ENCODE peak calls at places on chromosomes 2 and 18, in eight cellular contexts. One of them, this sample, is unnamed.

GRCh38 chr2:219916261-219916660 is 288.8 kb downstream of the SLC4A3 start:
- DNase-seq in H7: no peak
- DNase-seq in body of pancreas: no peak
- DNase-seq in mesothelial cell of epicardium: no peak
- DNase-seq in T follicular helper cell: no peak
- DNase-seq in EL: no peak
- DNase-seq in activated CD8-positive, alpha-beta memory T cell treated with anti-CD3 and anti-CD28 coated beads for 24 hours: no peak
- DNase-seq in lower lobe of right lung: no peak
- DNase-seq in this sample: no peak

GRCh38 chr2:26942543-26943295 is 27.7 kb upstream of the MAPRE3 start:
- DNase-seq in H7: peak; percentile 95
- DNase-seq in body of pancreas: peak; percentile 77
- DNase-seq in mesothelial cell of epicardium: peak; percentile 58
- DNase-seq in T follicular helper cell: peak; percentile 42
- DNase-seq in EL: peak; percentile 54
- DNase-seq in activated CD8-positive, alpha-beta memory T cell treated with anti-CD3 and anti-CD28 coated beads for 24 hours: peak; percentile 87
- DNase-seq in lower lobe of right lung: peak; percentile 76
- DNase-seq in this sample: peak; percentile 78

GRCh38 chr18:25298853-25299274 is 53.1 kb downstream of the ZNF521 start:
- DNase-seq in H7: no peak
- DNase-seq in body of pancreas: no peak
- DNase-seq in mesothelial cell of epicardium: no peak
- DNase-seq in T follicular helper cell: no peak
- DNase-seq in EL: peak; percentile 85
- DNase-seq in activated CD8-positive, alpha-beta memory T cell treated with anti-CD3 and anti-CD28 coated beads for 24 hours: no peak
- DNase-seq in lower lobe of right lung: no peak
- DNase-seq in this sample: no peak

GRCh38 chr2:229870903-229871650 is 50.7 kb downstream of the TRIP12 start:
- DNase-seq in H7: no peak
- DNase-seq in body of pancreas: no peak
- DNase-seq in mesothelial cell of epicardium: no peak
- DNase-seq in T follicular helper cell: no peak
- DNase-seq in EL: peak; percentile 70
- DNase-seq in activated CD8-positive, alpha-beta memory T cell treated with anti-CD3 and anti-CD28 coated beads for 24 hours: no peak
- DNase-seq in lower lobe of right lung: no peak
- DNase-seq in this sample: no peak

GRCh38 chr2:119941981-119942513 is 70.8 kb upstream of the EPB41L5 start:
- DNase-seq in H7: no peak
- DNase-seq in body of pancreas: no peak
- DNase-seq in mesothelial cell of epicardium: no peak
- DNase-seq in T follicular helper cell: no peak
- DNase-seq in EL: no peak
- DNase-seq in activated CD8-positive, alpha-beta memory T cell treated with anti-CD3 and anti-CD28 coated beads for 24 hours: no peak
- DNase-seq in lower lobe of right lung: no peak
- DNase-seq in this sample: no peak

GRCh38 chr2:191183516-191183915 is 32.7 kb upstream of the STAT4 start:
- DNase-seq in H7: no peak
- DNase-seq in body of pancreas: no peak
- DNase-seq in mesothelial cell of epicardium: no peak
- DNase-seq in T follicular helper cell: no peak
- DNase-seq in EL: no peak
- DNase-seq in activated CD8-positive, alpha-beta memory T cell treated with anti-CD3 and anti-CD28 coated beads for 24 hours: no peak
- DNase-seq in lower lobe of right lung: no peak
- DNase-seq in this sample: no peak

GRCh38 chr18:33051397-33051796 is 278.6 kb upstream of the KLHL14 start:
- DNase-seq in H7: no peak
- DNase-seq in body of pancreas: peak; percentile 36
- DNase-seq in mesothelial cell of epicardium: no peak
- DNase-seq in T follicular helper cell: no peak
- DNase-seq in EL: no peak
- DNase-seq in activated CD8-positive, alpha-beta memory T cell treated with anti-CD3 and anti-CD28 coated beads for 24 hours: no peak
- DNase-seq in lower lobe of right lung: no peak
- DNase-seq in this sample: no peak

GRCh38 chr2:31945572-31945935 is 65.3 kb downstream of the MEMO1 start:
- DNase-seq in H7: no peak
- DNase-seq in body of pancreas: no peak
- DNase-seq in mesothelial cell of epicardium: no peak
- DNase-seq in T follicular helper cell: no peak
- DNase-seq in EL: peak; percentile 43
- DNase-seq in activated CD8-positive, alpha-beta memory T cell treated with anti-CD3 and anti-CD28 coated beads for 24 hours: no peak
- DNase-seq in lower lobe of right lung: no peak
- DNase-seq in this sample: no peak

GRCh38 chr2:70922591-70923234 is 13.0 kb upstream of the ATP6V1B1 start:
- DNase-seq in H7: peak; percentile 74
- DNase-seq in body of pancreas: no peak
- DNase-seq in mesothelial cell of epicardium: no peak
- DNase-seq in T follicular helper cell: no peak
- DNase-seq in EL: no peak
- DNase-seq in activated CD8-positive, alpha-beta memory T cell treated with anti-CD3 and anti-CD28 coated beads for 24 hours: peak; percentile 44
- DNase-seq in lower lobe of right lung: no peak
- DNase-seq in this sample: no peak

GRCh38 chr18:72830109-72830508 is 37.7 kb downstream of the NETO1 start:
- DNase-seq in H7: peak; percentile 31
- DNase-seq in body of pancreas: peak; percentile 13
- DNase-seq in mesothelial cell of epicardium: no peak
- DNase-seq in T follicular helper cell: no peak
- DNase-seq in EL: no peak
- DNase-seq in activated CD8-positive, alpha-beta memory T cell treated with anti-CD3 and anti-CD28 coated beads for 24 hours: no peak
- DNase-seq in lower lobe of right lung: no peak
- DNase-seq in this sample: no peak

GRCh38 chr2:20215183-20216040 is 9.5 kb downstream of the SDC1 start:
- DNase-seq in H7: no peak
- DNase-seq in body of pancreas: no peak
- DNase-seq in mesothelial cell of epicardium: no peak
- DNase-seq in T follicular helper cell: no peak
- DNase-seq in EL: no peak
- DNase-seq in activated CD8-positive, alpha-beta memory T cell treated with anti-CD3 and anti-CD28 coated beads for 24 hours: no peak
- DNase-seq in lower lobe of right lung: no peak
- DNase-seq in this sample: no peak

GRCh38 chr2:73112026-73112912 is 479 bp downstream of the RAB11FIP5 start:
- DNase-seq in H7: peak; percentile 77
- DNase-seq in body of pancreas: peak; percentile 51
- DNase-seq in mesothelial cell of epicardium: no peak
- DNase-seq in T follicular helper cell: peak; percentile 1
- DNase-seq in EL: peak; percentile 49
- DNase-seq in activated CD8-positive, alpha-beta memory T cell treated with anti-CD3 and anti-CD28 coated beads for 24 hours: no peak
- DNase-seq in lower lobe of right lung: peak; percentile 60
- DNase-seq in this sample: peak; percentile 83

GRCh38 chr18:45910405-45911023 is 56.6 kb downstream of the EPG5 start:
- DNase-seq in H7: peak; percentile 81
- DNase-seq in body of pancreas: peak; percentile 59
- DNase-seq in mesothelial cell of epicardium: no peak
- DNase-seq in T follicular helper cell: peak; percentile 49
- DNase-seq in EL: peak; percentile 31
- DNase-seq in activated CD8-positive, alpha-beta memory T cell treated with anti-CD3 and anti-CD28 coated beads for 24 hours: peak; percentile 81
- DNase-seq in lower lobe of right lung: peak; percentile 52
- DNase-seq in this sample: no peak

GRCh38 chr2:232325324-232326273 is 53.0 kb upstream of the ALPP start:
- DNase-seq in H7: peak; percentile 80
- DNase-seq in body of pancreas: peak; percentile 74
- DNase-seq in mesothelial cell of epicardium: peak; percentile 57
- DNase-seq in T follicular helper cell: peak; percentile 34
- DNase-seq in EL: peak; percentile 42
- DNase-seq in activated CD8-positive, alpha-beta memory T cell treated with anti-CD3 and anti-CD28 coated beads for 24 hours: peak; percentile 81
- DNase-seq in lower lobe of right lung: peak; percentile 75
- DNase-seq in this sample: peak; percentile 63

GRCh38 chr18:35635171-35635570 is 53.6 kb downstream of the GALNT1 start:
- DNase-seq in H7: no peak
- DNase-seq in body of pancreas: no peak
- DNase-seq in mesothelial cell of epicardium: no peak
- DNase-seq in T follicular helper cell: no peak
- DNase-seq in EL: peak; percentile 74
- DNase-seq in activated CD8-positive, alpha-beta memory T cell treated with anti-CD3 and anti-CD28 coated beads for 24 hours: no peak
- DNase-seq in lower lobe of right lung: no peak
- DNase-seq in this sample: no peak

GRCh38 chr2:219125225-219125885 is 35.3 kb downstream of the NHEJ1 start:
- DNase-seq in H7: no peak
- DNase-seq in body of pancreas: no peak
- DNase-seq in mesothelial cell of epicardium: no peak
- DNase-seq in T follicular helper cell: no peak
- DNase-seq in EL: peak; percentile 89
- DNase-seq in activated CD8-positive, alpha-beta memory T cell treated with anti-CD3 and anti-CD28 coated beads for 24 hours: no peak
- DNase-seq in lower lobe of right lung: peak; percentile 81
- DNase-seq in this sample: no peak

GRCh38 chr18:56711706-56712445 is 60.7 kb downstream of the WDR7 start:
- DNase-seq in H7: no peak
- DNase-seq in body of pancreas: no peak
- DNase-seq in mesothelial cell of epicardium: no peak
- DNase-seq in T follicular helper cell: no peak
- DNase-seq in EL: no peak
- DNase-seq in activated CD8-positive, alpha-beta memory T cell treated with anti-CD3 and anti-CD28 coated beads for 24 hours: no peak
- DNase-seq in lower lobe of right lung: no peak
- DNase-seq in this sample: no peak

GRCh38 chr2:126725580-126725979 is 69.6 kb downstream of the GYPC start:
- DNase-seq in H7: no peak
- DNase-seq in body of pancreas: no peak
- DNase-seq in mesothelial cell of epicardium: no peak
- DNase-seq in T follicular helper cell: no peak
- DNase-seq in EL: no peak
- DNase-seq in activated CD8-positive, alpha-beta memory T cell treated with anti-CD3 and anti-CD28 coated beads for 24 hours: no peak
- DNase-seq in lower lobe of right lung: no peak
- DNase-seq in this sample: no peak

GRCh38 chr2:23495661-23496114 is 110.7 kb downstream of the KLHL29 start:
- DNase-seq in H7: peak; percentile 54
- DNase-seq in body of pancreas: no peak
- DNase-seq in mesothelial cell of epicardium: no peak
- DNase-seq in T follicular helper cell: no peak
- DNase-seq in EL: no peak
- DNase-seq in activated CD8-positive, alpha-beta memory T cell treated with anti-CD3 and anti-CD28 coated beads for 24 hours: no peak
- DNase-seq in lower lobe of right lung: no peak
- DNase-seq in this sample: no peak

GRCh38 chr18:36809590-36810381 is 19.0 kb downstream of the TPGS2 start:
- DNase-seq in H7: peak; percentile 75
- DNase-seq in body of pancreas: peak; percentile 56
- DNase-seq in mesothelial cell of epicardium: no peak
- DNase-seq in T follicular helper cell: no peak
- DNase-seq in EL: peak; percentile 77
- DNase-seq in activated CD8-positive, alpha-beta memory T cell treated with anti-CD3 and anti-CD28 coated beads for 24 hours: peak; percentile 59
- DNase-seq in lower lobe of right lung: no peak
- DNase-seq in this sample: no peak

GRCh38 chr2:1653956-1654695 is 90.2 kb downstream of the PXDN start:
- DNase-seq in H7: no peak
- DNase-seq in body of pancreas: no peak
- DNase-seq in mesothelial cell of epicardium: no peak
- DNase-seq in T follicular helper cell: no peak
- DNase-seq in EL: peak; percentile 77
- DNase-seq in activated CD8-positive, alpha-beta memory T cell treated with anti-CD3 and anti-CD28 coated beads for 24 hours: no peak
- DNase-seq in lower lobe of right lung: no peak
- DNase-seq in this sample: no peak

GRCh38 chr2:138071720-138072719 is 107.7 kb downstream of the HNMT start:
- DNase-seq in H7: no peak
- DNase-seq in body of pancreas: no peak
- DNase-seq in mesothelial cell of epicardium: no peak
- DNase-seq in T follicular helper cell: no peak
- DNase-seq in EL: peak; percentile 26
- DNase-seq in activated CD8-positive, alpha-beta memory T cell treated with anti-CD3 and anti-CD28 coated beads for 24 hours: no peak
- DNase-seq in lower lobe of right lung: no peak
- DNase-seq in this sample: no peak

GRCh38 chr2:27833931-27834330 is 56.3 kb downstream of the RBKS start:
- DNase-seq in H7: no peak
- DNase-seq in body of pancreas: no peak
- DNase-seq in mesothelial cell of epicardium: no peak
- DNase-seq in T follicular helper cell: no peak
- DNase-seq in EL: peak; percentile 74
- DNase-seq in activated CD8-positive, alpha-beta memory T cell treated with anti-CD3 and anti-CD28 coated beads for 24 hours: no peak
- DNase-seq in lower lobe of right lung: no peak
- DNase-seq in this sample: no peak